ENCODE peak calls at places on chromosomes 6 and 20, in seven cellular contexts. V is transverse colon, W is HCT116, Y is endothelial cell of umbilical vein, Z is suprapubic skin, S is esophagus muscularis mucosa, D is GM23338. K is an unnamed sample.

GRCh38 chr6:19492631-19493030 is 344.5 kb upstream of the ID4 start:
- DNase-seq in S (no peak), Z (no peak), W (no peak), Y (no peak), V (no peak), D (no peak), K (no peak)

GRCh38 chr20:237479-237878 is 10.4 kb downstream of the DEFB129 start:
- DNase-seq in S (no peak), Z (no peak), W (no peak), Y (no peak), V (peak; percentile 12), D (no peak), K (no peak)

GRCh38 chr20:37573626-37574198 is 46.0 kb upstream of the BLCAP start:
- DNase-seq in D (no peak), S (no peak), W (no peak), Z (no peak), Y (no peak), V (no peak), K (peak; percentile 44)

GRCh38 chr6:102655823-102656222 is 1262.3 kb downstream of the GRIK2 start:
- DNase-seq in V (no peak), Y (no peak), W (no peak), S (no peak), Z (no peak), D (no peak), K (no peak)

GRCh38 chr6:67986694-67987232 is 648.3 kb upstream of the ADGRB3 start:
- DNase-seq in Y (no peak), W (no peak), Z (no peak), V (no peak), S (no peak), D (no peak), K (no peak)

GRCh38 chr6:97322226-97322625 is 39.2 kb upstream of the MMS22L start:
- DNase-seq in V (no peak), S (no peak), Y (no peak), D (no peak), W (no peak), Z (no peak), K (no peak)

GRCh38 chr6:111604259-111605099 is 1.2 kb downstream of the TRAF3IP2 start:
- DNase-seq in Z (peak; percentile 85), W (no peak), V (peak; percentile 56), D (peak; percentile 57), Y (peak; percentile 90), S (peak; percentile 94), K (peak; percentile 94)

GRCh38 chr6:124234806-124235205 is 431.1 kb downstream of the NKAIN2 start:
- DNase-seq in Z (no peak), D (no peak), V (no peak), W (no peak), S (no peak), Y (no peak), K (no peak)

GRCh38 chr6:42746452-42747400 is 823 bp upstream of the TBCC start:
- DNase-seq in D (peak; percentile 92), V (peak; percentile 86), Y (peak; percentile 93), W (peak; percentile 74), S (peak; percentile 96), Z (peak; percentile 90), K (peak; percentile 92)

GRCh38 chr6:21886601-21887091 is 293.1 kb downstream of the SOX4 start:
- DNase-seq in W (no peak), Z (no peak), Y (peak; percentile 40), D (no peak), V (no peak), S (no peak), K (no peak)

GRCh38 chr6:125824946-125825786 is 34.4 kb downstream of the NCOA7 start:
- DNase-seq in V (no peak), W (no peak), D (no peak), Y (no peak), S (no peak), Z (no peak), K (no peak)

GRCh38 chr6:108684809-108685329 is 124.2 kb downstream of the FOXO3 start:
- DNase-seq in S (no peak), V (peak; percentile 46), Y (peak; percentile 33), D (no peak), Z (no peak), W (no peak), K (no peak)

GRCh38 chr6:156396791-156397418 is 380.3 kb upstream of the ARID1B start:
- DNase-seq in W (no peak), V (no peak), Z (no peak), Y (no peak), S (peak; percentile 78), D (peak; percentile 63), K (no peak)

GRCh38 chr6:37569999-37570776 is 70.5 kb upstream of the CCDC167 start:
- DNase-seq in D (no peak), S (no peak), V (no peak), Z (no peak), Y (no peak), W (no peak), K (no peak)

GRCh38 chr20:22905667-22906066 is 129.4 kb upstream of the SSTR4 start:
- DNase-seq in D (no peak), S (no peak), Y (no peak), W (no peak), Z (no peak), V (no peak), K (peak; percentile 60)

GRCh38 chr6:27679308-27679967 is 206.5 kb upstream of the ZNF184 start:
- DNase-seq in Y (no peak), V (no peak), W (no peak), S (no peak), D (peak; percentile 60), Z (no peak), K (no peak)

GRCh38 chr6:130843575-130844320 is 16.5 kb downstream of the SMLR1 start:
- DNase-seq in D (peak; percentile 72), V (no peak), W (peak; percentile 28), Z (no peak), S (no peak), Y (peak; percentile 64), K (no peak)

GRCh38 chr6:46130665-46131064 is 876 bp downstream of the ENPP4 start:
- DNase-seq in Z (no peak), D (no peak), V (no peak), Y (peak; percentile 4), W (no peak), S (no peak), K (no peak)

GRCh38 chr6:130326496-130326895 is 39.3 kb upstream of the TMEM200A start:
- DNase-seq in Z (no peak), D (no peak), W (no peak), Y (no peak), V (no peak), S (no peak), K (no peak)

GRCh38 chr6:42030585-42031506 is 19.5 kb upstream of the TAF8 start:
- DNase-seq in Z (no peak), Y (peak; percentile 42), V (no peak), D (peak; percentile 66), S (no peak), W (no peak), K (no peak)

GRCh38 chr6:42106663-42107023 is 35.8 kb downstream of the C6orf132 start:
- DNase-seq in W (no peak), Y (no peak), S (no peak), D (no peak), Z (no peak), V (no peak), K (no peak)

GRCh38 chr6:68575765-68576439 is 59.2 kb upstream of the ADGRB3 start:
- DNase-seq in Y (no peak), V (no peak), Z (no peak), D (peak; percentile 80), W (no peak), S (no peak), K (peak; percentile 59)

GRCh38 chr20:61025536-61025935 is 226.5 kb upstream of the CDH4 start:
- DNase-seq in S (no peak), Y (no peak), W (no peak), D (no peak), V (no peak), Z (no peak), K (no peak)

DNA sequence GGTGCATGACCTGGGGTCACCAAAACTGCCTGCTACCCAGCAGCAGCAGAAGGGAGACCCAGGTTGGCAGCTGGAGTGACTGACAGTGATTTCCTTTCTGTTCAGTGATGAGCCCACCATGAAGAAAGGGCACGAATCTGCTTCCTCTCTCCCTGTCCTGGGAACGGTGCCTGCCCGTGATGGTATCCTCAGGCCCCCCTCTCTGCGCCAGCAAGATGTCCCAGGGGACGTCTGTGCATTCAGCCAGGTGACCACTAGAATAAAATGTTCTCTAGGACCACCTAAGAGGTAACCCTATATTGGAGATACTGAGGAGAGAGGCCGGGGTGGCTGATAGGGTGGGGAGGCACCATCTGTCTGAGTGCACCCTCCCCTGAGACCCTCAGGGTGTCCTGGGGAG is 294.7 kb downstream of the QKI start:
- DNase-seq in Y (no peak), Z (no peak), V (no peak), S (no peak), D (no peak), W (no peak), K (no peak)
- H3K4me1 ChIP-seq in Y (no peaks in the 10 kb centered on the region), Z (peaks cover 58% of the 10 kb centered on the region), V (no peaks in the 10 kb centered on the region), S (peaks cover 52% of the 10 kb centered on the region), D (no peaks in the 10 kb centered on the region), W (no peaks in the 10 kb centered on the region), K (peaks cover 8% of the 10 kb centered on the region)

DNA sequence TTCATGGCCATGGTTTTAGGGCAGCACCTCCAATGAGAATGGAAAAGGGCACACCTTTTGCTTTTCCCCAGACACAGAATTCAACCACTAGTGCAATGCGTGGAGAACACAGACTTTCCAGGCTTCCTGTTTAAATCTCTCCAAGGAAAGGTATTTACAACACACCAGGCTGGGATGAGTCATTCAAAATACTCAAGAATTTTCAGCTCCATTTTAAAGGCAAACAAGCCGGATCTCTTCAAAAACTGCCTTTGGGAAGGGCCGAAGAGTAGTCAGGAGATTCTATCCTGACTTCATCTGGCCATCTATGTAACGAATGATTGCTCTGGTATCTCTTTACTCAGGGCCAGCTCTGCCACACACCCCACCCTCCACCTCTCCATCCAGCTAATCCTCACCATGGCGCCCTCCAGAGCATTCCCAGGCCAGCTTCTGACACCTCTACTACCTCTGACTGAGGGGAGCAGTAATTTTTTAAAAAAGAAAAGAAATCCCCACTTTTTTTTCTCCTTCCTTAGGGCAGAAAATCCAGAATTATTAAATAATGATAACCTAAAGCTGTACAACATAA is 254.6 kb downstream of the LY86 start:
- DNase-seq in W (no peak), Y (no peak), S (no peak), D (no peak), V (no peak), Z (no peak), K (no peak)
- H3K4me3 ChIP-seq in W (no peak overlapping the region), Y (no peak overlapping the region), S (no peak overlapping the region), D (no peak overlapping the region), V (no peak overlapping the region), Z (no peak overlapping the region), K (no peak overlapping the region)

DNA sequence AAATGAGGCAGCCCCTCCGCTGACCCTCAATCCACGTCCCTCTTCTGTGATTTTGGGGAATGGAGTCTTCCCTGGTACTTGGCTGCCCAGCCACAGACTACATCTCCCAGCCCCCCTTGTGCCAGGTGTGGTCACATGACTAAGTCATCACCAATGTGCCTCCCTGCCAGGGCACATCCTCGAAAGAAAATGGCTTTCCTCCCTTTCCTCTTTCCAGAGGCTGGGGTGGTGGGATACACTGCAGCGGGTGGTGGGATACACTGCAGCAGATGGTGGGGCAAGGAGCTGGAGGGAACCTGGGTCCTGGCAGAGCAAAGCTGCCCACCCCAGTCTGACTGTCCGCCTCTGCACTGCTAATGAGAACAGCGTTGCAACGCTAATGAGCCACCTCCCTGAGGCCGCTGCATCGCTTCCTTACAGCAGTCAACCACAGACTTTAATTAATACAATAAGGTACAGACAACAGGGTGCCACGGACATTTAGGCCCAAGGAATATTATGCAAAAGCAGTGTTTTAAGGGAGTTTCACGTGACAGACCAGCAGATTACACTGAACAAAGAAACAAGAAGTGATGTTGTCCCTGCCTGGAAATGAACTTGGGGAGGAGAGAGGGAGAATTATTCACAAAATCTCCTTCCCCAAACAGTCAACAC is 125.3 kb downstream of the PREX1 start:
- DNase-seq in Y (no peak), Z (no peak), V (no peak), D (peak; percentile 37), S (no peak), W (no peak), K (peak; percentile 35)
- TF ChIP-seq POLR2AphosphoS5 in Y (no peak), Z (no peak), V (no peak), D (no peak), S (no peak), W (no peak), K (no peak)

GRCh38 chr20:20207291-20207690 is 155.0 kb downstream of the CFAP61 start:
- DNase-seq in W (no peak), V (no peak), S (no peak), Z (no peak), Y (no peak), D (peak; percentile 49), K (no peak)
- H3K4me1 ChIP-seq in W (no peaks in the 10 kb centered on the region), V (peaks cover 4% of the 10 kb centered on the region), S (no peaks in the 10 kb centered on the region), Z (no peaks in the 10 kb centered on the region), Y (no peaks in the 10 kb centered on the region), D (peaks cover 18% of the 10 kb centered on the region), K (no peaks in the 10 kb centered on the region)